ENCODE peak calls at places on chromosomes 2 and 18, in five cellular contexts. E, B, K, Q and P are unnamed samples.

GRCh38 chr2:182890773-182891381 is 24.4 kb upstream of the FRZB start:
- DNase-seq in Q (no peak), B (no peak), E (no peak), K (no peak), P (no peak)

GRCh38 chr2:190415251-190415650 is 7.1 kb downstream of the MFSD6 start:
- DNase-seq in Q (no peak), K (no peak), B (no peak), E (no peak), P (no peak)

GRCh38 chr2:172153161-172153560 is 50.5 kb upstream of the DLX2 start:
- DNase-seq in Q (no peak), B (no peak), K (no peak), E (no peak), P (no peak)

GRCh38 chr2:41990688-41991087 is 57.1 kb upstream of the PKDCC start:
- DNase-seq in E (no peak), Q (no peak), B (no peak), K (no peak), P (peak)

GRCh38 chr2:122795763-122796162 is 1040.3 kb downstream of the TSN start:
- DNase-seq in B (no peak), K (no peak), Q (no peak), E (no peak), P (no peak)

GRCh38 chr2:236170678-236171212 is 2.6 kb upstream of the GBX2 start:
- DNase-seq in Q (no peak), K (no peak), E (no peak), B (no peak), P (no peak)

GRCh38 chr2:211408485-211408884 is 852.1 kb downstream of the CPS1 start:
- DNase-seq in K (no peak), E (no peak), Q (no peak), B (no peak), P (peak)

GRCh38 chr2:74597456-74597855 is 42.9 kb downstream of the DOK1 start:
- DNase-seq in E (no peak), B (no peak), K (no peak), Q (no peak), P (peak)

GRCh38 chr2:159564081-159564480 is 52.3 kb downstream of the BAZ2B start:
- DNase-seq in E (no peak), B (no peak), Q (no peak), K (no peak), P (no peak)

GRCh38 chr2:233817305-233817980 is 36.9 kb downstream of the HJURP start:
- DNase-seq in E (no peak), K (peak), Q (no peak), B (peak), P (peak)

GRCh38 chr2:17892726-17893534 is 14.5 kb downstream of the KCNS3 start:
- DNase-seq in K (no peak), B (no peak), E (no peak), Q (no peak), P (no peak)
- H3K4me3 ChIP-seq in K (no peak), B (no peak), E (no peak), Q (no peak), P (no peak)

GRCh38 chr2:82986899-82987298 is 1472.2 kb downstream of the SUCLG1 start:
- DNase-seq in B (no peak), E (no peak), K (no peak), Q (no peak), P (no peak)

DNA sequence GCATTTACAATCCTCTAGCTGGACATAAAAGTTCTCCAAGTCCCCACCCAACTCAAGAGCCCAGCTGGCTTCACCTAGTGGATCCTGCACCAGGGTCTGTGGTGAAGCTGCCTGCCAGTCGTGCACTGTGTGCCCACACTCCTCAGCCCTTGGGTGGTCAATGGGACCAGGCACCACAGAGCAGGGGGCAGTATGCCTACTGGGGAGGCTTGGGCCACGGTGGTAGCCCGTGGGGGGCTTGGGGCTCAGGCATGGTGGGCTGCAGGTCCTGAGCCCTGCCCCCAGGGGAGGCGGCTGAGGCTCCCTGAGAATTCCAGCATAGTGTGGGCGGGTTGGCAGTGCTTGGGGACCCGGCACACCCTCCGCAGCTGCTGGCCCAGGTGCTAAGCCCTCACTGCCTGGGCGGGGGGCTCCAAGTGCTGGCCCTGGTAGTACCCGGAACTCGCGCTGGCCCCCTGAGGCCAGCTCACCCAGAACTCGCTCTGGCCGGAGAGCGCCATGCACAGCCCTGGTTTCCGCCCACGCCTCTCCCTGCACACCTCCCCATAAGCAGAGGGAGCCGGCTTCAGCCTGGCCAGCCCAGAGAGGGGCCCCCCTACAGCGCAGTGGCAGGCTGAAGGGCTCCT is 1473.4 kb downstream of the SUCLG1 start:
- DNase-seq in B (no peak), E (no peak), Q (no peak), K (no peak), P (no peak)
- TF ChIP-seq CTCF in B (no peak), E (no peak), Q (no peak), K (no peak), P (no peak)

DNA sequence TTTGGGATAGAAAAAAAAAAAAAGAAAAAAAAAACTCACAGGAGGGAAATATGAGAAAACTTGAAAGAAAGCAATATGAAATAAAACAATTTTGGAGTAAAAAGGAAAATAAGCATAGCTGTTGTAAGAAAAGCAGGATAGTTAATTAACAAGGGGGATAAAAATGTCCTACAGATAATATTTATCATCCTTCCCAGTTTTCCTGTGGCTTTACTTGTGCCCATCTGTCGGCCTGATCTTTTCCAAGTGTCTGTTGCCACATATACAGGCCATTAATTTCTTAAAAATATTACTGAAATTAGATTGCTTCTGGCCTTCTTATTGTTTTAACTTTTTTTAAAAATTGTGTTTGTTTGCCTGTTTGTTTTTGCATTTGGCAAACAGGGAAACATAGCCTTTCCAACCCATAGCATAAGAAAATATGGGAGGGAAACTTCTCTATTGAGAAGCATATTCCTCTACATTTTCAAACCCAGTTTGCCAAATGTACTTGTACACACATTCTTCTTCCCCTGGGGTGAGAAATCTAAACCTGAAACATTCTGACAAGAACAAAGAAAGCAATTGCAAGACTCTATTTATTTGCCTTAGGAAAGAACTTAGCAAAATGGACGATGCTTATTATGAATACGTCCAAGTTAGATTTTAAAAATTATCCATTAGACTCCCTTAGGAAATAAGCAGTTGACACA is 272.3 kb downstream of the CDH20 start:
- DNase-seq in Q (no peak), K (no peak), E (no peak), B (no peak), P (peak)
- H3K4me3 ChIP-seq in Q (peak), K (no peak), E (no peak), B (peak), P (peak)

GRCh38 chr2:124027182-124027581 is 2.1 kb downstream of the CNTNAP5 start:
- DNase-seq in B (no peak), Q (no peak), E (no peak), K (no peak), P (peak)
- TF ChIP-seq CTCF in B (peak), Q (no peak), E (no peak), K (no peak), P (peak)

DNA sequence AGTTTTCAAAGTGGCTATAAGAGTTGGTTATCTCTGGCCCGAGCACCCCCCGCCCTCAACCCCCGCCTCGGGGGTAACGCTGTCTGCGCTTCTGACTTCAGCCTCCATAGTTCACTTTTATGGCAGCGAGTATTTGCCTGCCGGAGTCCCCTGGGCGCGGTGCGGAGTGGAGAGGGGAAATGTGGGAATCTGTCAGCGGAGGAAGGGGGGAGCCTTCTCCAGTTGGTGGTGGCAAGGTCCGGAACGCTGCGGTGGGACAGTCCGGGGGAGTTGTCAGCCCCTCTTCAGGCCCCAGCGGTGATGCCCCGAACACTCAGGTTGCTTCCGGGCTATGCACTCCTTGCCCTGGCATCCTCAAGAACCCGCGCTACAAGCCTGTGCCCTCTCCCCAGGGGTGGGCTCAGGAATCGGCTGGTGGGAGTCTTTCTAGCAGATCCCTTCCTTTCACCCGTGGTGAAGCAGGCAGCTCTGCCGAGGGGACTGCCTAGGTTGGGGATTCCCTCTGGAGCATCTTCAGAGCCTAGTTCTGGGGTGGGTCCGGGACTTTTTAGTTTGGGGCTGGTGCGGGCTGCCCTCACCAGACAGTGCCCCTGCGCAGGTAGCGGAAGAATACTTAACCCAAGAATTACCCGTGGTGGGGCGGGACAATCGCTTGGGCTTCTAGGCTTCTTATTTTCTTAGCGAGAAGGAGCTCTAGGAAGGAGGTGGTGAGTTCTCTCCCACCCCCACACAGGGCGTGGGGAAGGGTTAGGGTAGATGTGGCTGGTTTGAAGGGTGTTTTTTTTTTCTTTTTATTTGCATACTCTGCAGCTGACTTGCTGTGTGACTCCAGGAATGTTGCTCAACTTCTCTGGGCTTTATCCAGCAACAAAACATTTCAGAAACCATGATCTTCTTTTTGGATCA is 1.6 kb downstream of the ATOH8 start:
- DNase-seq in B (no peak), Q (no peak), E (no peak), K (peak), P (peak)
- H3K4me3 ChIP-seq in B (peak), Q (peak), E (peak), K (peak), P (peak)

GRCh38 chr2:33021542-33022259 is 74.9 kb downstream of the LTBP1 start:
- DNase-seq in K (no peak), E (no peak), B (no peak), Q (no peak), P (peak)

GRCh38 chr2:33019796-33020195 is 73.0 kb downstream of the LTBP1 start:
- DNase-seq in E (no peak), K (no peak), Q (no peak), B (no peak), P (no peak)

GRCh38 chr2:33020883-33021282 is 74.1 kb downstream of the LTBP1 start:
- DNase-seq in K (no peak), Q (no peak), B (no peak), E (no peak), P (no peak)

GRCh38 chr2:33015421-33016142 is 68.8 kb downstream of the LTBP1 start:
- DNase-seq in Q (no peak), B (no peak), K (peak), E (no peak), P (peak)

GRCh38 chr2:33018271-33018670 is 71.5 kb downstream of the LTBP1 start:
- DNase-seq in B (no peak), K (no peak), E (no peak), Q (no peak), P (no peak)
- TF ChIP-seq CTCF in B (no peak), K (no peak), E (no peak), Q (no peak), P (no peak)